ENCODE peak calls at places on chromosomes 1 and 21, in six cellular contexts. One of them, this sample, is unnamed.

GRCh38 chr1:229037806-229038405 is 233.0 kb upstream of the RAB4A start:
- DNase-seq in IMR-90: peak
- DNase-seq in H1: no peak
- DNase-seq in mesenchymal stem cell: no peak
- DNase-seq in H9: no peak
- DNase-seq in trophoblast cell: no peak
- DNase-seq in this sample: no peak

GRCh38 chr1:21294266-21295058 is 4.2 kb upstream of the ECE1 start:
- DNase-seq in IMR-90: no peak
- DNase-seq in H1: no peak
- DNase-seq in mesenchymal stem cell: peak
- DNase-seq in H9: no peak
- DNase-seq in trophoblast cell: peak
- DNase-seq in this sample: no peak

GRCh38 chr1:69994261-69994660 is 211.1 kb downstream of the LRRC40 start:
- DNase-seq in IMR-90: no peak
- DNase-seq in H1: no peak
- DNase-seq in mesenchymal stem cell: peak
- DNase-seq in H9: no peak
- DNase-seq in trophoblast cell: no peak
- DNase-seq in this sample: no peak

GRCh38 chr1:69814926-69815325 is 247.2 kb downstream of the LRRC7 start:
- DNase-seq in IMR-90: no peak
- DNase-seq in H1: no peak
- DNase-seq in mesenchymal stem cell: peak
- DNase-seq in H9: no peak
- DNase-seq in trophoblast cell: no peak
- DNase-seq in this sample: no peak

GRCh38 chr1:92587445-92587844 is 100.7 kb upstream of the GFI1 start:
- DNase-seq in IMR-90: no peak
- DNase-seq in H1: no peak
- DNase-seq in mesenchymal stem cell: no peak
- DNase-seq in H9: no peak
- DNase-seq in trophoblast cell: no peak
- DNase-seq in this sample: no peak

GRCh38 chr1:52127181-52128175 is 14.4 kb upstream of the ZFYVE9 start:
- DNase-seq in IMR-90: peak
- DNase-seq in H1: no peak
- DNase-seq in mesenchymal stem cell: peak
- DNase-seq in H9: no peak
- DNase-seq in trophoblast cell: peak
- DNase-seq in this sample: no peak

GRCh38 chr1:200917291-200917817 is 22.7 kb downstream of the INAVA start:
- DNase-seq in IMR-90: no peak
- DNase-seq in H1: no peak
- DNase-seq in mesenchymal stem cell: no peak
- DNase-seq in H9: no peak
- DNase-seq in trophoblast cell: no peak
- DNase-seq in this sample: no peak

GRCh38 chr1:65150583-65151263 is 2.7 kb downstream of the AK4 start:
- DNase-seq in IMR-90: no peak
- DNase-seq in H1: no peak
- DNase-seq in mesenchymal stem cell: no peak
- DNase-seq in H9: peak
- DNase-seq in trophoblast cell: no peak
- DNase-seq in this sample: no peak

GRCh38 chr21:42684109-42684916 is 30.9 kb downstream of the PDE9A start:
- DNase-seq in IMR-90: no peak
- DNase-seq in H1: no peak
- DNase-seq in mesenchymal stem cell: no peak
- DNase-seq in H9: no peak
- DNase-seq in trophoblast cell: no peak
- DNase-seq in this sample: no peak

GRCh38 chr1:58968360-58968952 is 184.6 kb upstream of the JUN start:
- DNase-seq in IMR-90: peak
- DNase-seq in H1: no peak
- DNase-seq in mesenchymal stem cell: peak
- DNase-seq in H9: no peak
- DNase-seq in trophoblast cell: no peak
- DNase-seq in this sample: no peak

GRCh38 chr1:179124866-179125265 is 43.0 kb downstream of the TOR3A start:
- DNase-seq in IMR-90: peak
- DNase-seq in H1: no peak
- DNase-seq in mesenchymal stem cell: no peak
- DNase-seq in H9: no peak
- DNase-seq in trophoblast cell: no peak
- DNase-seq in this sample: no peak

GRCh38 chr1:182217967-182218366 is 156.5 kb upstream of the ZNF648 start:
- DNase-seq in IMR-90: no peak
- DNase-seq in H1: no peak
- DNase-seq in mesenchymal stem cell: no peak
- DNase-seq in H9: no peak
- DNase-seq in trophoblast cell: no peak
- DNase-seq in this sample: no peak

GRCh38 chr21:34836103-34836932 is 167.5 kb downstream of the CLIC6 start:
- DNase-seq in IMR-90: peak
- DNase-seq in H1: no peak
- DNase-seq in mesenchymal stem cell: peak
- DNase-seq in H9: no peak
- DNase-seq in trophoblast cell: peak
- DNase-seq in this sample: no peak

GRCh38 chr1:204266504-204267034 is 52.8 kb upstream of the GOLT1A start:
- DNase-seq in IMR-90: no peak
- DNase-seq in H1: no peak
- DNase-seq in mesenchymal stem cell: no peak
- DNase-seq in H9: no peak
- DNase-seq in trophoblast cell: no peak
- DNase-seq in this sample: no peak

GRCh38 chr21:16073571-16073970 is 343.8 kb downstream of the USP25 start:
- DNase-seq in IMR-90: no peak
- DNase-seq in H1: no peak
- DNase-seq in mesenchymal stem cell: no peak
- DNase-seq in H9: no peak
- DNase-seq in trophoblast cell: no peak
- DNase-seq in this sample: no peak

GRCh38 chr1:66207484-66207883 is 326.5 kb upstream of the SGIP1 start:
- DNase-seq in IMR-90: peak
- DNase-seq in H1: no peak
- DNase-seq in mesenchymal stem cell: peak
- DNase-seq in H9: no peak
- DNase-seq in trophoblast cell: no peak
- DNase-seq in this sample: no peak

GRCh38 chr1:85334962-85335361 is 58.5 kb upstream of the BCL10 start:
- DNase-seq in IMR-90: peak
- DNase-seq in H1: no peak
- DNase-seq in mesenchymal stem cell: peak
- DNase-seq in H9: no peak
- DNase-seq in trophoblast cell: no peak
- DNase-seq in this sample: no peak

GRCh38 chr1:21935393-21935804 is 1.7 kb downstream of the HSPG2 start:
- DNase-seq in IMR-90: peak
- DNase-seq in H1: no peak
- DNase-seq in mesenchymal stem cell: peak
- DNase-seq in H9: no peak
- DNase-seq in trophoblast cell: no peak
- DNase-seq in this sample: no peak

GRCh38 chr1:181497870-181498269 is 14.6 kb downstream of the CACNA1E start:
- DNase-seq in IMR-90: no peak
- DNase-seq in H1: no peak
- DNase-seq in mesenchymal stem cell: no peak
- DNase-seq in H9: no peak
- DNase-seq in trophoblast cell: no peak
- DNase-seq in this sample: no peak

GRCh38 chr1:38873027-38873969 is at the start of gene MYCBP:
- DNase-seq in IMR-90: peak
- DNase-seq in H1: peak
- DNase-seq in mesenchymal stem cell: peak
- DNase-seq in H9: peak
- DNase-seq in trophoblast cell: peak
- DNase-seq in this sample: peak
- H4K8ac ChIP-seq in IMR-90: peak
- H4K8ac ChIP-seq in H1: peak
- H4K8ac ChIP-seq in mesenchymal stem cell: peak
- H4K8ac ChIP-seq in H9: no peak
- H4K8ac ChIP-seq in trophoblast cell: peak
- H4K8ac ChIP-seq in this sample: no peak

DNA sequence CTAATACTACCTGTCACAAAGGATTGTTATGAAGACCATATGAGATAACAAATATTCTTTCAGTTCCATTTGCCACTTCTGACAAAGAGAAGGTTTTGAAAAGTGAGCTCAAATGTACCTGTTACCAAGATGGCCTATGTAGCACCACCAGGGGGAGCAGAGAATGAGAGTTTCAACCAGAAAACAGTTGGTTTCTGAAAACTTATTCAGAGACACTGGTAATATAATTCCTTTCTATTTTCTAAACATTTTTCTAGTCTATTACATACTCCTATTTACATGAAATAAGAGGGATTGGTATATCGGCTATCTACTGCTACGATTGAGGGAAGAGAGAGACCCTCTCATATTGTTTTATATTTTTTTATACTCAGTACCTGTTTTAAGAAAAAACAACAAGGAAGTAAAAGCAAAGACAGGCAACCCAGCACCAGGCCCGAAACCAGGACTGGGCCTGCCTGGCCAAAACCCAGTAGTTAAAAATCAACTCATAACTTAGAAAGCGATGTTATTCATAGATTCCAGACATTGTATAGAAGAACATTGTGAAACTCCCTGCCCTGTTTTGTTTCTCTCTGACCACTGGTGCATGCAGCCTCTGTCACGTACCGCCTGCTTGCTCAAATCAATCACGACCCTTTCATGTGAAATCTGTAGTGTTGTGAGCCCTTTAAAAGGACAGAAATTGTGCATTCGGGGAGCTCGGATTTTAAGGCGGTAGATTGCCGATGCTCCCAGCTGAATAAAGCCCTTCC is 48.3 kb downstream of the IL23R start:
- DNase-seq in IMR-90: peak
- DNase-seq in H1: no peak
- DNase-seq in mesenchymal stem cell: peak
- DNase-seq in H9: no peak
- DNase-seq in trophoblast cell: peak
- DNase-seq in this sample: no peak
- H2AFZ ChIP-seq in IMR-90: no peak
- H2AFZ ChIP-seq in H1: peak
- H2AFZ ChIP-seq in mesenchymal stem cell: no peak
- H2AFZ ChIP-seq in H9: no peak
- H2AFZ ChIP-seq in trophoblast cell: no peak
- H2AFZ ChIP-seq in this sample: no peak

GRCh38 chr21:27023186-27023585 is 56.3 kb upstream of the ADAMTS5 start:
- DNase-seq in IMR-90: no peak
- DNase-seq in H1: no peak
- DNase-seq in mesenchymal stem cell: no peak
- DNase-seq in H9: no peak
- DNase-seq in trophoblast cell: no peak
- DNase-seq in this sample: no peak
- H4K8ac ChIP-seq in IMR-90: no peak
- H4K8ac ChIP-seq in H1: no peak
- H4K8ac ChIP-seq in mesenchymal stem cell: no peak
- H4K8ac ChIP-seq in H9: no peak
- H4K8ac ChIP-seq in trophoblast cell: no peak
- H4K8ac ChIP-seq in this sample: no peak

GRCh38 chr1:184759097-184759496 is 4.4 kb upstream of the EDEM3 start:
- DNase-seq in IMR-90: no peak
- DNase-seq in H1: no peak
- DNase-seq in mesenchymal stem cell: no peak
- DNase-seq in H9: no peak
- DNase-seq in trophoblast cell: no peak
- DNase-seq in this sample: no peak
- H2AFZ ChIP-seq in IMR-90: no peak
- H2AFZ ChIP-seq in H1: no peak
- H2AFZ ChIP-seq in mesenchymal stem cell: no peak
- H2AFZ ChIP-seq in H9: no peak
- H2AFZ ChIP-seq in trophoblast cell: no peak
- H2AFZ ChIP-seq in this sample: no peak